ENCODE peak calls at places on chromosomes 12 and 14, in eight cellular contexts. J is lower lobe of right lung; I is esophagus squamous epithelium; F is CD8-positive, alpha-beta memory T cell; X is heart left ventricle; R is PC-3; O is uterus; A is CD4-positive, CD25-positive, alpha-beta regulatory T cell. W is an unnamed sample. For H3K4me1, the result is how much of the 10 kb centered on the place peaks cover.

GRCh38 chr12:103848132-103848531 is 7.1 kb upstream of the NT5DC3 start:
- DNase-seq in J (no peak), R (peak), F (no peak), I (no peak), O (no peak), X (no peak), A (no peak), W (no peak)

GRCh38 chr12:52413787-52414345 is 7.7 kb upstream of the KRT82 start:
- DNase-seq in I (no peak), F (no peak), X (no peak), R (no peak), O (no peak), J (no peak), A (no peak), W (no peak)

GRCh38 chr12:70627677-70628076 is 9.6 kb downstream of the PTPRB start:
- DNase-seq in I (no peak), O (no peak), X (no peak), F (no peak), A (no peak), J (no peak), R (no peak), W (no peak)

GRCh38 chr14:56002316-56002715 is 115.9 kb upstream of the PELI2 start:
- DNase-seq in J (no peak), F (no peak), R (peak), A (no peak), I (no peak), O (no peak), X (no peak), W (no peak)

GRCh38 chr12:13173537-13173936 is 23.0 kb upstream of the EMP1 start:
- DNase-seq in F (no peak), A (no peak), O (peak), R (peak), X (peak), I (no peak), J (peak), W (no peak)

GRCh38 chr12:1591029-1591428 is 3.4 kb downstream of the FBXL14 start:
- DNase-seq in O (no peak), X (no peak), J (no peak), A (peak), R (peak), I (no peak), F (no peak), W (no peak)

GRCh38 chr12:111368291-111368683 is 608 bp downstream of the PHETA1 start:
- DNase-seq in J (no peak), A (no peak), R (no peak), I (no peak), X (no peak), O (no peak), F (no peak), W (peak)

GRCh38 chr14:35403085-35403396 is 1.5 kb downstream of the NFKBIA start:
- DNase-seq in X (peak), O (peak), R (peak), J (peak), F (no peak), I (no peak), A (no peak), W (no peak)

GRCh38 chr12:28172434-28173030 is 17.7 kb upstream of the CCDC91 start:
- DNase-seq in R (peak), I (no peak), X (no peak), O (no peak), A (no peak), F (no peak), J (no peak), W (peak)

GRCh38 chr12:50268482-50268881 is 14.8 kb downstream of the LIMA1 start:
- DNase-seq in F (no peak), O (no peak), J (no peak), A (no peak), X (no peak), R (no peak), I (no peak), W (no peak)

GRCh38 chr14:67457782-67458181 is 30.7 kb downstream of the TMEM229B start:
- DNase-seq in A (no peak), X (no peak), I (no peak), J (peak), O (no peak), R (peak), F (no peak), W (no peak)

GRCh38 chr12:48000878-48001321 is 3.4 kb downstream of the COL2A1 start:
- DNase-seq in A (no peak), J (no peak), X (no peak), O (no peak), I (no peak), R (peak), F (no peak), W (peak)

GRCh38 chr12:125373375-125373774 is 308.1 kb downstream of the AACS start:
- DNase-seq in X (no peak), J (no peak), O (no peak), A (no peak), R (no peak), I (no peak), F (no peak), W (no peak)

GRCh38 chr14:103736546-103737431 is 21.2 kb downstream of the ZFYVE21 start:
- DNase-seq in A (no peak), I (no peak), R (no peak), O (peak), F (no peak), J (peak), X (no peak), W (no peak)

GRCh38 chr14:99133563-99134332 is 138.2 kb downstream of the BCL11B start:
- DNase-seq in O (peak), J (no peak), I (no peak), A (no peak), F (no peak), R (no peak), X (peak), W (no peak)

GRCh38 chr12:70487440-70487839 is 121.3 kb downstream of the KCNMB4 start:
- DNase-seq in X (no peak), F (no peak), R (no peak), A (no peak), I (no peak), O (no peak), J (no peak), W (no peak)

GRCh38 chr12:6807170-6807569 is 14.5 kb upstream of the GPR162 start:
- DNase-seq in X (no peak), O (no peak), A (no peak), I (no peak), J (no peak), R (peak), F (no peak), W (no peak)

GRCh38 chr12:102528111-102528510 is 47.7 kb upstream of the IGF1 start:
- DNase-seq in F (no peak), R (no peak), X (no peak), J (no peak), A (no peak), O (no peak), I (no peak), W (no peak)

GRCh38 chr14:32985881-32986280 is 47.2 kb downstream of the NPAS3 start:
- DNase-seq in A (no peak), O (no peak), I (no peak), F (no peak), J (no peak), X (peak), R (no peak), W (no peak)

GRCh38 chr14:64947710-64948611 is 5.4 kb upstream of the GPX2 start:
- DNase-seq in R (no peak), I (no peak), J (no peak), O (no peak), F (no peak), A (no peak), X (peak), W (no peak)

GRCh38 chr12:145369-145960 is 68.5 kb downstream of the SLC6A12 start:
- DNase-seq in F (no peak), J (no peak), I (no peak), R (no peak), A (no peak), X (no peak), O (no peak), W (no peak)

GRCh38 chr14:79967453-79967852 is 243.9 kb downstream of the DIO2 start:
- DNase-seq in J (no peak), R (no peak), I (no peak), X (no peak), F (no peak), O (no peak), A (no peak), W (no peak)

DNA sequence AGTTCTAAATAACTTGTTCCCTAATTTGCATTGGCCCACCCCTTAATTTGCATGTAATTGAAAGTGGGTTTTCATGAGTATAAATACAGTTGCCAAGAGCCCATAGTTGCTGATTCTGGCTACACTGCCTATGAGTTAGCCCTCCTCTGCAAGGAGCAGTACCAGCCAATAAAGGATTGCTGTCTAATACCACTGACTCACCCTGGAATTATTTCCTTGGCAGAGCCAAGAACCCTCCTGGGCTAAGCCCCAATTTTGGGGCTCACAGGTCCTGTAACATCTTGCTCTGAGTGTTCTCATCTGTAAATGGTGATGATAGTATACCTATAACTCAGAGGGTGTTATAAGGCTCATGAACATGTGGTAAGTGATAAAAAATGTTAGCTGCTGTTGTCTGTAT is 6.8 kb downstream of the TTC8 start:
- DNase-seq in J (no peak), F (no peak), I (no peak), A (no peak), R (peak), X (no peak), O (no peak), W (no peak)
- H3K4me1 ChIP-seq in J (under half), F (under half), I (under half), A (under half), R (under half), X (under half), O (under half), W (half or more)

GRCh38 chr12:14257734-14258467 is 107.6 kb upstream of the ATF7IP start:
- DNase-seq in J (peak), A (peak), R (peak), I (peak), F (peak), O (peak), X (peak), W (peak)
- H3K4me3 ChIP-seq in J (peak), A (peak), R (no peak), I (peak), F (peak), O (no peak), X (peak), W (no peak)

GRCh38 chr12:19885987-19886804 is 446.9 kb downstream of the AEBP2 start:
- DNase-seq in O (no peak), J (no peak), I (no peak), A (no peak), F (no peak), X (no peak), R (no peak), W (no peak)
- H3K4me1 ChIP-seq in O (under half), J (under half), I (under half), A (under half), F (under half), X (under half), R (under half), W (under half)

DNA sequence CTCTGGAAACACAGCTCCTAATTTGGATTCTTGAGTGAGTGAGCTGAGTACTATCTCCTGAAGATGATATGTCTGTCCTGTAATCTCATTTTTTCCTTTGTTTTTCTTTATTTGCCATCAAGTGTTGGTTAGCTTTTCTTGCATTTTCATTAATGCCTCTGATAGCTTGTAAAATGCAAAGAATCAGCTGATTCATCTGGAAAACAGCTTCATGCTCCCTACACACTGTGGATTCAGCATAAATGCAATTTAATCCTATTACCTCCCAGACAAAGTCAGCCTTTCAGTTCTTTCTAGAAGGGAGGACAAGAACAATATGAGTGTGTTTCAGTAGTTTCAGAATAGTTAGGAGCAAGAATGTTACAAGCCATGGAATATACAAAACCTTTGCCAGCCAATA is 79.4 kb downstream of the DACT1 start:
- DNase-seq in J (no peak), I (no peak), X (no peak), A (no peak), F (no peak), O (no peak), R (no peak), W (no peak)
- H3K4me3 ChIP-seq in J (no peak), I (no peak), X (no peak), A (no peak), F (no peak), O (no peak), R (no peak), W (no peak)

GRCh38 chr12:91866566-91866965 is 279.1 kb downstream of the BTG1 start:
- DNase-seq in R (no peak), J (no peak), X (no peak), I (no peak), A (no peak), O (no peak), F (no peak), W (no peak)

GRCh38 chr12:91871751-91872150 is 273.9 kb downstream of the BTG1 start:
- DNase-seq in I (no peak), R (no peak), X (no peak), F (no peak), A (no peak), J (no peak), O (no peak), W (no peak)

GRCh38 chr12:91877022-91877421 is 268.6 kb downstream of the BTG1 start:
- DNase-seq in A (peak), X (peak), O (no peak), I (peak), R (no peak), F (peak), J (peak), W (no peak)

GRCh38 chr12:91874086-91874865 is 271.4 kb downstream of the BTG1 start:
- DNase-seq in I (no peak), J (no peak), F (no peak), O (no peak), X (no peak), A (no peak), R (no peak), W (no peak)

GRCh38 chr12:91870872-91871707 is 274.6 kb downstream of the BTG1 start:
- DNase-seq in F (no peak), R (no peak), A (peak), O (no peak), J (no peak), I (no peak), X (no peak), W (no peak)
- H3K4me1 ChIP-seq in F (half or more), R (under half), A (under half), O (under half), J (under half), I (under half), X (under half), W (under half)